ENCODE peak calls at places on chromosomes 4 and X, in six cellular contexts. L, A, U, G, M and T are unnamed samples.

GRCh38 chr4:83114576-83114975 is at the start of gene PLAC8:
- DNase-seq in G (no peak), U (no peak), M (no peak), L (peak), A (peak), T (no peak)

GRCh38 chr4:8917868-8918783 is 46.5 kb upstream of the HMX1 start:
- DNase-seq in U (peak), L (peak), A (peak), M (peak), G (peak), T (peak)

GRCh38 chrX:140317462-140317861 is 187.4 kb downstream of the SOX3 start:
- DNase-seq in M (no peak), U (no peak), G (no peak), L (no peak), A (no peak), T (no peak)

GRCh38 chr4:71609159-71609558 is 174.7 kb downstream of the GC start:
- DNase-seq in U (no peak), G (no peak), L (no peak), M (no peak), A (no peak), T (peak)

GRCh38 chr4:101753702-101754101 is 36.8 kb upstream of the BANK1 start:
- DNase-seq in A (no peak), M (no peak), G (no peak), U (no peak), L (no peak), T (no peak)

GRCh38 chrX:136867518-136867917 is 13.0 kb downstream of the RBMX start:
- DNase-seq in G (no peak), M (no peak), L (no peak), U (no peak), A (no peak), T (peak)

GRCh38 chr4:177484613-177485021 is 42.4 kb upstream of the AGA start:
- DNase-seq in U (peak), G (no peak), L (no peak), M (no peak), A (no peak), T (no peak)

GRCh38 chrX:114580336-114580735 is 3.5 kb upstream of the HTR2C start:
- DNase-seq in M (no peak), A (no peak), L (no peak), G (no peak), U (no peak), T (peak)

GRCh38 chrX:99901091-99901490 is 509.0 kb downstream of the PCDH19 start:
- DNase-seq in U (no peak), A (no peak), G (no peak), L (no peak), M (no peak), T (no peak)

GRCh38 chr4:2817701-2818350 is 24.9 kb downstream of the SH3BP2 start:
- DNase-seq in A (no peak), U (peak), L (peak), M (no peak), G (peak), T (peak)

GRCh38 chr4:168221298-168221697 is 97.3 kb downstream of the DDX60 start:
- DNase-seq in A (no peak), M (peak), G (no peak), U (no peak), L (no peak), T (peak)

GRCh38 chr4:997375-998071 is 4.3 kb upstream of the SLC26A1 start:
- DNase-seq in L (no peak), U (no peak), A (no peak), M (no peak), G (no peak), T (no peak)

GRCh38 chr4:145302725-145303124 is 122.3 kb upstream of the OTUD4 start:
- DNase-seq in G (no peak), L (no peak), U (no peak), A (no peak), M (no peak), T (no peak)

GRCh38 chrX:78979789-78980464 is 34.7 kb downstream of the P2RY10 start:
- DNase-seq in M (no peak), U (no peak), A (no peak), L (no peak), G (no peak), T (peak)

GRCh38 chr4:98673978-98674377 is 15.6 kb upstream of the TSPAN5 start:
- DNase-seq in L (no peak), U (no peak), A (no peak), M (no peak), G (no peak), T (no peak)

GRCh38 chr4:1449833-1450741 is 43.8 kb upstream of the NKX1-1 start:
- DNase-seq in G (no peak), A (no peak), L (no peak), M (no peak), U (no peak), T (no peak)

GRCh38 chrX:110286126-110286525 is 31.8 kb downstream of the AMMECR1 start:
- DNase-seq in U (peak), G (no peak), L (no peak), A (no peak), M (no peak), T (no peak)

GRCh38 chr4:147924604-147925412 is 192.9 kb downstream of the ARHGAP10 start:
- DNase-seq in U (no peak), L (peak), M (no peak), A (no peak), G (no peak), T (peak)

GRCh38 chr4:152010680-152011079 is 249.9 kb upstream of the GATB start:
- DNase-seq in U (no peak), G (no peak), M (no peak), L (no peak), A (peak), T (no peak)

GRCh38 chrX:102765217-102765616 is 44.7 kb downstream of the GPRASP3 start:
- DNase-seq in G (no peak), L (no peak), A (no peak), M (peak), U (no peak), T (no peak)

DNA sequence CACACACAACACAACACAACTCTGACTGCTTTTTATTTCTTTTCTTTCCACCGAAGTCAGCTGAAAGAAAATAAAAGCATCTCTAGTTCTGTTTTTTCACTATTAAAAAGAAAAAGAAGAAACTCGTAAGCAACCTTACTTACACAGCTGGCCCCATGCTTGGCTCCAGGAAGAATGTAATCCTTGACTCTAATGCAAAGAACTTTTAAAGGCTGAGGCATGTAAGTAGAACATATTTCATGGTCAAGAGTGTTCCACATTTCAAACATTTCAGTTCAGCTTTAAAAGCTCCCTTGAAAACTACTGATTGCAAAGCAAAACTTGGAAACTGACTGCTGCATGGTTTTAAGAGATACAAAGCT is 648 bp downstream of the GASK1B start:
- DNase-seq in L (no peak), M (no peak), U (no peak), G (no peak), A (no peak), T (peak)
- H3K27ac ChIP-seq in L (peak), M (peak), U (no peak), G (peak), A (no peak), T (peak)

DNA sequence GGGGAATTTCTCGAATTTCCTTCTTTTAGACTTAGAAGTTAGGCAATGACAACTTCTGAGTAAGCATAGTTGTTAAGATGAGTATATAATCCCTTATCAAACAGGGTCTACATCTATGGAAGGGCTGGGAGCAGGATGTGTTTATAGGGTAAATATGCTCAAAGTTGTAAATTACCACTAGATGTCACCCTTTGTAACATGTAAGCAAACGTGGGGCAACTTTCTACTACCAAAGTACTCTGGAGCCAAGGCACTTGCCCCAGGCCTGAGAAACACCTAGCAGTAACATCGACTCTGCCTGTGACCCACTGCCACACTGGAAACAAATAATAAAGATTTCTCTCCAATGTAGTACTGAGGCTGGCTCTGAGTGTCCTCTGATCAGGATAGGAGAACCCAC is 444.6 kb downstream of the IQCM start:
- DNase-seq in U (peak), G (no peak), M (no peak), A (no peak), L (peak), T (peak)
- H3K27ac ChIP-seq in U (no peak), G (no peak), M (no peak), A (no peak), L (no peak), T (no peak)

DNA sequence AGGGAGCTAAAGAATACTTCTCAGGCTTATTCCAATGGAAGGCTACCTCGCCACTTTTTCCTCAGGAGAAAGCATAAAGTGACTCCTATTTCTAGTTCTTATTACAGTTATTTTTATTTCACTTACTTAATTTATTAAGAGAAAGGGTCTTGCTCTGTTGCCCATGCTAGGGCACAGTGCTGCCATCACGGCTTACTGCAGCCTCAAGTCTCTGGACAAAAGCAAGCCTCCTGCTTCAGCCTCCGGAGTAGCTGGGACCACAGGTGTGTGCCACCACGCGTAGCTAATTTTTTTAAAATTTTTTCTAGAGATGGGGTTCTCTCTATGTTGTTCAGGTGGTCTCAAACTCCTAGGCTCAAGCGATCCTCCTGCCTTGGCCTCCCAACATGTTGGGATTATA is 36.0 kb upstream of the CHRNA9 start:
- DNase-seq in U (no peak), G (no peak), L (no peak), M (no peak), A (no peak), T (no peak)
- H3K27ac ChIP-seq in U (no peak), G (no peak), L (no peak), M (no peak), A (no peak), T (no peak)

DNA sequence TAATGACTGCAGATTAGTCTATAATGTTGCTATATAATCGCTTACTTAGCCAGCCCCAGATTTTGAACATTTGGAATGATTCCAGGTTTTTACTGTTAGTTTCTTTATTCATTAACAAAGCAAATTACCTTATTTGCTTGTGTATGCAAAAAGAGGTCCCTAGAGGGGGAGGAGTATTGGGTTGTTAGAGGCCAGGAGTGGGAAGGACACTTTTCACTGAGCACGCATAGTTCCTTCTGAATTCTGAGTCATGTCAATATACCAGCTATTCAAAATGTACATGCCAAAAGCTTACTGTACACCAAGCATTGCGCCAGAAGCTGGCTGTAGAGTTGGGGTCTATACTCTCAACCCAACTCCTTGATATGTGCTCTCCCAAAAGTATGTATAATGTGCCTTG is 5.1 kb upstream of the DGAT2L6 start:
- DNase-seq in L (no peak), A (no peak), G (no peak), U (no peak), M (no peak), T (no peak)
- H3K27ac ChIP-seq in L (no peak), A (no peak), G (no peak), U (no peak), M (no peak), T (no peak)